ENCODE peak calls at places on chromosomes 7 and 10, in five cellular contexts. W is cardiac muscle cell, M is HFF-Myc, Y is nephron progenitor cell, T is astrocyte of the spinal cord. K is an unnamed sample.

GRCh38 chr7:39735903-39736302 is 112.5 kb downstream of the RALA start:
- DNase-seq in W (no peak), T (peak; percentile 42), M (no peak), Y (no peak), K (no peak)

GRCh38 chr10:114811769-114812353 is 9.7 kb upstream of the FHIP2A start:
- DNase-seq in M (no peak), T (no peak), Y (no peak), W (no peak), K (no peak)

GRCh38 chr10:62083413-62083794 is 181.9 kb downstream of the ARID5B start:
- DNase-seq in T (peak; percentile 58), M (no peak), W (no peak), Y (no peak), K (no peak)

GRCh38 chr10:60444494-60445064 is 54.9 kb upstream of the ANK3 start:
- DNase-seq in T (peak; percentile 73), Y (no peak), M (no peak), W (peak; percentile 39), K (no peak)

GRCh38 chr7:31651234-31651633 is 35.8 kb upstream of the PPP1R17 start:
- DNase-seq in W (no peak), Y (no peak), T (no peak), M (no peak), K (no peak)

GRCh38 chr10:127715782-127716378 is 21.1 kb upstream of the FOXI2 start:
- DNase-seq in Y (no peak), M (no peak), W (peak; percentile 37), T (peak; percentile 8), K (no peak)

GRCh38 chr7:101804642-101805401 is 12.6 kb upstream of the CUX1 start:
- DNase-seq in M (no peak), Y (no peak), W (no peak), T (no peak), K (no peak)

GRCh38 chr10:90856964-90857634 is 740 bp downstream of the HTR7 start:
- DNase-seq in M (no peak), T (no peak), W (no peak), Y (no peak), K (no peak)

GRCh38 chr10:62025901-62026879 is 124.7 kb downstream of the ARID5B start:
- DNase-seq in W (no peak), Y (no peak), T (peak; percentile 55), M (no peak), K (no peak)

GRCh38 chr10:112265745-112266144 is 17.5 kb upstream of the TECTB start:
- DNase-seq in T (no peak), W (no peak), Y (no peak), M (no peak), K (no peak)

GRCh38 chr10:48802611-48803046 is 118.0 kb downstream of the WDFY4 start:
- DNase-seq in M (no peak), Y (no peak), T (no peak), W (no peak), K (no peak)

GRCh38 chr10:5428133-5428532 is 15.8 kb downstream of the NET1 start:
- DNase-seq in T (no peak), M (no peak), Y (no peak), W (no peak), K (no peak)

GRCh38 chr7:130144632-130145171 is 60.5 kb downstream of the TMEM209 start:
- DNase-seq in T (peak; percentile 57), W (peak; percentile 23), Y (no peak), M (no peak), K (peak; percentile 63)

GRCh38 chr10:12308102-12308501 is 41.2 kb upstream of the CAMK1D start:
- DNase-seq in Y (no peak), T (no peak), M (no peak), W (no peak), K (no peak)

GRCh38 chr7:128453836-128454804 is 1.6 kb upstream of the HILPDA start:
- DNase-seq in M (peak; percentile 16), W (peak; percentile 84), T (peak; percentile 90), Y (peak; percentile 75), K (no peak)

GRCh38 chr7:116524609-116525297 is at the start of gene CAV1:
- DNase-seq in W (peak; percentile 56), M (peak; percentile 91), Y (peak; percentile 44), T (peak; percentile 97), K (peak; percentile 96)

GRCh38 chr7:111424768-111425167 is 137.5 kb downstream of the IMMP2L start:
- DNase-seq in M (peak; percentile 10), W (no peak), T (no peak), Y (no peak), K (no peak)

GRCh38 chr10:73865107-73865458 is 9.3 kb downstream of the CAMK2G start:
- DNase-seq in T (no peak), Y (no peak), W (no peak), M (no peak), K (no peak)

GRCh38 chr10:133235891-133236321 is 1.7 kb upstream of the VENTX start:
- DNase-seq in Y (no peak), T (no peak), M (no peak), W (no peak), K (no peak)

GRCh38 chr7:78039791-78040776 is 241.5 kb downstream of the PHTF2 start:
- DNase-seq in W (no peak), M (no peak), Y (no peak), T (no peak), K (no peak)

GRCh38 chr10:15796762-15797161 is 63.5 kb downstream of the MINDY3 start:
- DNase-seq in Y (no peak), M (no peak), T (no peak), W (no peak), K (no peak)

GRCh38 chr7:132480534-132480933 is 95.7 kb downstream of the PLXNA4 start:
- DNase-seq in T (no peak), Y (no peak), W (no peak), M (no peak), K (no peak)

GRCh38 chr7:137903382-137904169 is 56.8 kb upstream of the DGKI start:
- DNase-seq in W (peak; percentile 81), T (peak; percentile 82), Y (peak; percentile 51), M (peak; percentile 66), K (no peak)

GRCh38 chr10:13930123-13930522 is 343.4 kb downstream of the PRPF18 start:
- DNase-seq in Y (no peak), T (no peak), W (peak; percentile 68), M (no peak), K (no peak)

GRCh38 chr7:42739591-42739990 is 172.3 kb downstream of the C7orf25 start:
- DNase-seq in T (no peak), W (no peak), Y (no peak), M (no peak), K (no peak)

GRCh38 chr7:50793115-50793946 is 10.6 kb upstream of the GRB10 start:
- DNase-seq in W (peak; percentile 75), M (no peak), T (peak; percentile 73), Y (peak; percentile 68), K (peak; percentile 87)

GRCh38 chr10:95445837-95446347 is 115.3 kb downstream of the SORBS1 start:
- DNase-seq in T (peak; percentile 77), Y (peak; percentile 46), W (peak; percentile 70), M (peak; percentile 45), K (no peak)
- TF ChIP-seq CTCF in T (peak; percentile 84), Y (peak; percentile 82), W (peak; percentile 83), M (peak; percentile 85), K (peak; percentile 76)

DNA sequence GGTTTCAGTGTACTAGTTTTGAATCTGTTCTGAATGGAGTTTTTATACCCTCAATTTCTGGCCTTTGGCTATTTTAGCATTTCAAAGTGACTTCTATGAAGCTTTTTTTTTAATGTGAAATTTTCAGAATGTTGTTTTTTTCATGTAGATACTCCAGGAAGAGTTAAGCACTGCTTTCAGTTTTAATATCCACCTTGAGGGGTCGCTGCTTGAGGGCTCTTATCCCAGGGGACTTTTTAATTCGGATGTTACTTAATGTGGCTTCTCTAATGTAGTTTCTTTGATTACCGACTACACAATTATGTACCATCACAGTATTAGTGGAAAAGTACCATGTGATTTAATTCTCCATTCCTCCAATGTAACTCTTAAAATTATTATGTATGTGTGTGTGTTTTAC is 5.2 kb downstream of the IFIT5 start:
- DNase-seq in M (no peak), T (peak; percentile 33), Y (no peak), W (no peak), K (no peak)
- TF ChIP-seq CTCF in M (peak; percentile 34), T (peak; percentile 62), Y (peak; percentile 33), W (peak; percentile 51), K (peak; percentile 55)

DNA sequence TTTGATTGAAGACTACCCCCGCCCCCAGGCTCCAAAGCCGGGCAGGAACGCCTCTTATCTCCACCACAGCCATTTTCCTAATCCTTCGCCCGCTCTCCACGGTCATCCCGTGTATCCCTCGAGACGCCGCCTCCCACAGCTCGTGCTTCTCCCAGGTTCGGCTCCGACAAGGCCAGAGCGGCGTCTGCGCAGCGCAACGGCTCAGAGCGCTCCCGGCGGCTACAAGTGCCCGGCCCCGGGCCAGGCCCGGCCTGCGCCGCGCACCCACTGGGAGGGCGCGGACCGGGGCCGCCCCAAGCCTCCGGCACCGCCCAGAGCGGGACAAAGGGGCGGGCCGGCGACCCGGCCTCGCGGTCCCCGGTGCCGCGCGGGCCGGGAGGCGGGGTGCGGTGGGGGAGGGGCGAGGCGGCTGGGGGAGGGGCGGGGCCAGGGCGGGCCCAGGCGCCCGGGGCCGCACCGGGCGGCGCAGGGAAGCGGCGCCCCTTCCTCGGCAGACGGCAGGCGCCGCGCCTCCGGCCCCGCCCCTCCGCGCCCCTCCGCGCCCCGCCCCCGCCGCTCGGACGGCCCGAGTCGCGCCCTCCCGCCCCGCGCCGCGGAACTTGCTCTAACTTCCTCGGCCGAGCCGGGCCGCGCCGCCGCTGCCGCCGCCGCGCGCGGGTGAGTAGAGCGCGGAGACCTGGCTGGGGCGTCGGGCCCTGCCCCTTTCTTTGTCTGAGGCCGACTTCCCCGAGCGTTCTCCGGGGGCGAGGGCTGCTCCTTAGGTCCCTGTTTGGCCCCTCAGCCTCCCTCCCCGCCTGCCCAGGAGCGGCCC is at the start of gene TSPAN14:
- DNase-seq in W (peak; percentile 92), T (peak; percentile 79), Y (peak; percentile 87), M (no peak), K (peak; percentile 91)
- TF ChIP-seq CTCF in W (no peak), T (no peak), Y (no peak), M (no peak), K (no peak)

DNA sequence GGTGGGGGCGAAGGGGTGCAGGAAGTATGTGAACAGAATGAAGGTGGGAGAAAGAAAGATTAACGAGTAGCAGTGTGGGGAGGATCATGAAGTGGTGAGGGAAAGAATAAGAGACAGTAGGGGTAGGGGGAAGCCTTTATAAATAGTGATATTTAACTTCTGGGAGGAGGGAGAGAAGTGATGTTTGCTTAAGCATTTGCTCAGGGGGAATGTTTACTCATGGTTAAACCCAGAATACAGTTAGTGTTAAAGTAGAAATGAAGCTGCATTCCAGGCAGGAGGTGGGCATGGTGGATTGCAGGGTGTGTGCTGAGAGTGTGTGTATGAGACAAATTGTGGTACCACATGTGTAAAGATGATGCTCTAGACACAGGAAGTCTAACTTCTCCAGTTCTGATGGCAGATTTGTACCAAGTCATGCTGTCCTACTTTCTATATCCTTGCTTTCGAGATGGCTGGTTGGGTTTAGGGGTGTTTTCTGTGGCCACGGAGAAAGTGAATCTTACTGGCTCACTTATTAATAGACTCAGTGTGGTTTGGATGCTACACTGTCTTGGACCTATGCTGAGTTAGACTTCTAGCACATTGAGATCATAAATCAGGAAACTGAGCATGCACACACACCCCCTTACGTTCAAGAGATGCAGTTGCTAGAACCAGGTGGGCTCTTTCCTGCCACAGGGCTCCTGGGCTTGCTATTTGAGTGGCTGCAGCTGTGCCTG is 10.6 kb upstream of the DNMBP start:
- DNase-seq in M (no peak), W (no peak), T (no peak), Y (no peak), K (no peak)
- TF ChIP-seq CTCF in M (no peak), W (no peak), T (no peak), Y (no peak), K (no peak)

DNA sequence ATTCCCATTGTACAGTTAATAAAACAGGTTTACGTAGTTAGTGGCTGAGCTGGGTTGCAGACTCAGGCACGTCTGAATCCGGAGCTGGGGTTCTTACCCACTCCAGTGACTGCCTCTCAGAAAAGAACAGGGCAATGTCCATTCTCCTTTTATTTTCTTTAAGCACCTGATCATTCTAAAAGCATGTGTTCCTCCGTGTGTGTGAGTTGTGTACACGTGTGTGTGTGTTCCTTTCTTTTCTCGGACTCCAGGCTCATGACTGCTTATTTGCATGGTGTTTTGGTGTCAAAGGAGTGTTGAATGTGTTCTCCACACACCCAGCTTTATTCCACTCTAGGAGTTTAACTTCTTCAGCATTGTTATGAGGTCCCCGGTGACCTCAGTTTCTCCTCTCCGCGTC is 260.1 kb downstream of the SNX10 start:
- DNase-seq in T (no peak), M (no peak), W (no peak), Y (no peak), K (no peak)
- TF ChIP-seq CTCF in T (no peak), M (no peak), W (no peak), Y (no peak), K (no peak)